ENCODE peak calls at places on chromosomes 6 and 20, in four cellular contexts. M is PC-3, N is HFF-Myc, C is GM13977. O is an unnamed sample.

GRCh38 chr6:37168809-37169457 is 1.0 kb upstream of the PIM1 start:
- DNase-seq in M (peak; percentile 50), N (no peak), C (peak; percentile 47), O (no peak)

GRCh38 chr6:126614642-126615504 is 275.0 kb downstream of the CENPW start:
- DNase-seq in M (no peak), N (no peak), C (no peak), O (no peak)

GRCh38 chr20:59018817-59019216 is 412 bp upstream of the TUBB1 start:
- DNase-seq in M (no peak), N (no peak), C (no peak), O (no peak)

GRCh38 chr6:131331146-131331545 is 195.9 kb downstream of the AKAP7 start:
- DNase-seq in M (no peak), N (no peak), C (no peak), O (no peak)

GRCh38 chr6:20217900-20218299 is 5.6 kb upstream of the MBOAT1 start:
- DNase-seq in M (no peak), N (no peak), C (no peak), O (no peak)

GRCh38 chr20:3846740-3847418 is at the start of gene MAVS:
- DNase-seq in M (peak; percentile 88), N (peak; percentile 24), C (peak; percentile 96), O (peak; percentile 86)

GRCh38 chr20:49446808-49447207 is 35.7 kb downstream of the KCNB1 start:
- DNase-seq in M (no peak), N (no peak), C (no peak), O (no peak)

GRCh38 chr6:3809982-3810381 is 39.2 kb upstream of the FAM50B start:
- DNase-seq in M (no peak), N (no peak), C (no peak), O (no peak)

GRCh38 chr20:53623454-53624206 is 30.0 kb upstream of the ZNF217 start:
- DNase-seq in M (peak; percentile 89), N (no peak), C (no peak), O (peak; percentile 80)

GRCh38 chr6:148800535-148800934 is 53.7 kb downstream of the UST start:
- DNase-seq in M (peak; percentile 70), N (no peak), C (no peak), O (peak; percentile 85)

GRCh38 chr6:32603888-32604287 is 14.2 kb upstream of the HLA-DRB1 start:
- DNase-seq in M (no peak), N (no peak), C (no peak), O (no peak)

GRCh38 chr20:22402550-22402949 is 181.8 kb downstream of the FOXA2 start:
- DNase-seq in M (no peak), N (no peak), C (no peak), O (no peak)

GRCh38 chr20:40276291-40276690 is 412.7 kb downstream of the MAFB start:
- DNase-seq in M (no peak), N (no peak), C (no peak), O (no peak)

GRCh38 chr6:41644297-41644879 is 6.1 kb downstream of the MDFI start:
- DNase-seq in M (no peak), N (no peak), C (no peak), O (peak; percentile 49)

GRCh38 chr6:39357998-39358686 is 35.6 kb upstream of the KCNK16 start:
- DNase-seq in M (peak; percentile 34), N (peak; percentile 67), C (no peak), O (peak; percentile 57)

GRCh38 chr6:168132531-168133184 is 53.6 kb upstream of the FRMD1 start:
- DNase-seq in M (peak; percentile 47), N (no peak), C (no peak), O (no peak)

GRCh38 chr20:3710703-3711417 is 1.5 kb downstream of the SIGLEC1 start:
- DNase-seq in M (peak; percentile 61), N (no peak), C (peak; percentile 90), O (peak; percentile 60)

GRCh38 chr6:88380618-88381288 is 214.6 kb upstream of the CNR1 start:
- DNase-seq in M (no peak), N (no peak), C (no peak), O (peak; percentile 56)

GRCh38 chr20:43914697-43915208 is at the start of gene TOX2:
- DNase-seq in M (no peak), N (no peak), C (peak; percentile 89), O (peak; percentile 23)

GRCh38 chr6:40436685-40437604 is 150.2 kb downstream of the LRFN2 start:
- DNase-seq in M (peak; percentile 45), N (no peak), C (no peak), O (peak; percentile 42)

GRCh38 chr20:25508083-25508770 is 77.1 kb downstream of the NINL start:
- DNase-seq in M (peak; percentile 78), N (no peak), C (no peak), O (peak; percentile 87)

GRCh38 chr6:170085475-170086401 is 205.1 kb downstream of the DLL1 start:
- DNase-seq in M (no peak), N (no peak), C (no peak), O (no peak)

GRCh38 chr6:8652710-8653109 is 217.4 kb upstream of the SLC35B3 start:
- DNase-seq in M (no peak), N (no peak), C (no peak), O (no peak)

GRCh38 chr6:84428300-84428907 is 201.0 kb upstream of the CEP162 start:
- DNase-seq in M (peak; percentile 71), N (peak; percentile 29), C (peak; percentile 28), O (peak; percentile 66)

GRCh38 chr6:79384845-79385244 is 150.4 kb upstream of the HMGN3 start:
- DNase-seq in M (peak; percentile 35), N (no peak), C (no peak), O (no peak)

GRCh38 chr6:134041093-134041492 is 11.3 kb downstream of the SLC2A12 start:
- DNase-seq in M (peak; percentile 68), N (no peak), C (no peak), O (peak; percentile 77)

GRCh38 chr6:47631248-47632196 is 66.9 kb upstream of the ADGRF4 start:
- DNase-seq in M (peak; percentile 92), N (peak; percentile 33), C (peak; percentile 38), O (peak; percentile 59)

GRCh38 chr6:146664871-146665270 is 66.1 kb downstream of the ADGB start:
- DNase-seq in M (no peak), N (no peak), C (no peak), O (no peak)

GRCh38 chr6:3484240-3484639 is 27.4 kb upstream of the SLC22A23 start:
- DNase-seq in M (peak; percentile 57), N (peak; percentile 3), C (no peak), O (peak; percentile 52)

GRCh38 chr6:137623293-137623692 is 129.1 kb upstream of the OLIG3 start:
- DNase-seq in M (no peak), N (no peak), C (no peak), O (no peak)

GRCh38 chr6:85620308-85620707 is 22.4 kb downstream of the SYNCRIP start:
- DNase-seq in M (no peak), N (no peak), C (no peak), O (no peak)

GRCh38 chr6:7151381-7151780 is 43.6 kb downstream of the RREB1 start:
- DNase-seq in M (no peak), N (no peak), C (no peak), O (no peak)

GRCh38 chr20:45917790-45918141 is 5.8 kb upstream of the PLTP start:
- DNase-seq in M (no peak), N (no peak), C (no peak), O (no peak)

GRCh38 chr6:139519571-139520031 is 145.2 kb upstream of the CITED2 start:
- DNase-seq in M (no peak), N (no peak), C (no peak), O (no peak)

GRCh38 chr6:73969982-73970960 is 274.3 kb downstream of the CD109 start:
- DNase-seq in M (peak; percentile 68), N (no peak), C (peak; percentile 29), O (peak; percentile 79)

GRCh38 chr20:33668087-33668790 is 1.5 kb downstream of the ACTL10 start:
- DNase-seq in M (no peak), N (no peak), C (peak; percentile 92), O (no peak)
- TF ChIP-seq CTCF in M (peak; percentile 85), N (peak; percentile 93), C (peak; percentile 99), O (no peak)

GRCh38 chr6:128509709-128510108 is 10.7 kb downstream of the PTPRK start:
- DNase-seq in M (peak; percentile 46), N (no peak), C (no peak), O (no peak)
- TF ChIP-seq CTCF in M (no peak), N (no peak), C (no peak), O (no peak)

GRCh38 chr20:2545594-2545993 is 9.2 kb downstream of the TMC2 start:
- DNase-seq in M (no peak), N (no peak), C (no peak), O (no peak)
- TF ChIP-seq CTCF in M (no peak), N (no peak), C (no peak), O (no peak)

GRCh38 chr6:93727447-93727846 is 308.1 kb upstream of the EPHA7 start:
- DNase-seq in M (peak; percentile 55), N (no peak), C (no peak), O (no peak)

GRCh38 chr6:93721386-93722048 is 302.2 kb upstream of the EPHA7 start:
- DNase-seq in M (peak; percentile 28), N (no peak), C (no peak), O (peak; percentile 25)
- TF ChIP-seq CTCF in M (peak; percentile 56), N (no peak), C (peak; percentile 27), O (no peak)

GRCh38 chr20:54668271-54669053 is 193.1 kb downstream of the DOK5 start:
- DNase-seq in M (peak; percentile 63), N (no peak), C (peak; percentile 29), O (peak; percentile 32)
- TF ChIP-seq CTCF in M (peak; percentile 96), N (peak; percentile 73), C (peak; percentile 75), O (peak; percentile 54)

DNA sequence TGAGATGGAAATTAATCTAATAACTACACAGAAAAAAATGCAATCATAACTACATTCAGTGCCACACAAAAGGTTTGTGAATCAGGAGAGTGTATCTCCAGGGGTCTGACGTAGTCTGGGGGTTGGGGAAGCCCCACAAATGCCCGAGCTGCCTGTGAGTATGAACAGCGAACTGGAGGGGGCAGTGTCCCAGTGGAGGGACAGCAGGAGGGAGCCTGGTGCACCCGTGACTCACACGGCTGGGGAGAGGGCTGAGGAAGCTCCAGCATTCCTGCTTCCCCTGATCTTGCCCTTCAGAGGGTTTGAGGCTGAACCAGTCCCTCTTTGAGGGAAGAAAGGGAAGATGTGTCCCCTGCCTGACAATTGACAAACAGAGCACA is 78.9 kb downstream of the CDH26 start:
- DNase-seq in M (peak; percentile 45), N (no peak), C (no peak), O (peak; percentile 23)
- TF ChIP-seq CTCF in M (peak; percentile 48), N (peak; percentile 50), C (no peak), O (no peak)

O was measured in MCF 10A.